ENCODE peak calls at places on chromosomes 5 and 9, in seven cellular contexts. Q is HCT116, R is GM23338, F is H1, U is HepG2, V is GM12878, H is K562. T is an unnamed sample.

GRCh38 chr5:134245101-134245604 is 19.3 kb upstream of the PPP2CA start:
- DNase-seq in Q (no peak), R (peak), F (no peak), U (peak), V (no peak), H (peak), T (no peak)

GRCh38 chr9:131282688-131283422 is 6.5 kb upstream of the FAM78A start:
- DNase-seq in Q (no peak), R (peak), F (no peak), U (no peak), V (no peak), H (peak), T (no peak)

GRCh38 chr5:34957299-34957698 is 27.9 kb downstream of the DNAJC21 start:
- DNase-seq in Q (no peak), R (peak), F (no peak), U (no peak), V (no peak), H (no peak), T (no peak)

GRCh38 chr9:33995449-33995848 is 53.2 kb downstream of the UBAP2 start:
- DNase-seq in Q (no peak), R (no peak), F (no peak), U (no peak), V (no peak), H (no peak), T (no peak)

GRCh38 chr5:157057459-157058370 is 1.2 kb downstream of the HAVCR1 start:
- DNase-seq in Q (no peak), R (no peak), F (no peak), U (no peak), V (no peak), H (no peak), T (no peak)

GRCh38 chr9:89637787-89638186 is 33.0 kb downstream of the GADD45G start:
- DNase-seq in Q (no peak), R (no peak), F (no peak), U (no peak), V (no peak), H (no peak), T (no peak)

GRCh38 chr9:35700031-35700430 is 10.3 kb upstream of the TPM2 start:
- DNase-seq in Q (no peak), R (peak), F (no peak), U (no peak), V (no peak), H (no peak), T (no peak)

GRCh38 chr9:132637351-132637750 is 32.4 kb downstream of the DDX31 start:
- DNase-seq in Q (no peak), R (no peak), F (no peak), U (no peak), V (no peak), H (no peak), T (no peak)

GRCh38 chr9:69829484-69829883 is 8.9 kb downstream of the CFAP95 start:
- DNase-seq in Q (no peak), R (no peak), F (no peak), U (no peak), V (no peak), H (no peak), T (no peak)

GRCh38 chr5:75894482-75894881 is 177.2 kb upstream of the POC5 start:
- DNase-seq in Q (no peak), R (no peak), F (no peak), U (peak), V (no peak), H (no peak), T (no peak)

GRCh38 chr9:23648651-23649050 is 177.4 kb downstream of the ELAVL2 start:
- DNase-seq in Q (no peak), R (no peak), F (no peak), U (no peak), V (no peak), H (no peak), T (no peak)

GRCh38 chr5:137410234-137411010 is 88.7 kb downstream of the SPOCK1 start:
- DNase-seq in Q (no peak), R (no peak), F (no peak), U (no peak), V (no peak), H (no peak), T (no peak)

GRCh38 chr5:84255318-84255717 is 129.4 kb downstream of the EDIL3 start:
- DNase-seq in Q (peak), R (peak), F (no peak), U (peak), V (no peak), H (no peak), T (no peak)

GRCh38 chr5:177538876-177539275 is 15.5 kb downstream of the FAM193B start:
- DNase-seq in Q (no peak), R (no peak), F (no peak), U (no peak), V (no peak), H (no peak), T (no peak)

GRCh38 chr9:91817493-91818225 is 132.4 kb downstream of the ROR2 start:
- DNase-seq in Q (no peak), R (peak), F (no peak), U (no peak), V (no peak), H (no peak), T (no peak)

GRCh38 chr9:107620801-107621200 is 131.2 kb upstream of the KLF4 start:
- DNase-seq in Q (no peak), R (no peak), F (no peak), U (no peak), V (no peak), H (no peak), T (no peak)

GRCh38 chr9:127520941-127521918 is 69.9 kb downstream of the LRSAM1 start:
- DNase-seq in Q (no peak), R (peak), F (no peak), U (no peak), V (no peak), H (no peak), T (no peak)

GRCh38 chr5:40842351-40842750 is 1.2 kb downstream of the CARD6 start:
- DNase-seq in Q (no peak), R (no peak), F (no peak), U (no peak), V (no peak), H (no peak), T (no peak)

GRCh38 chr9:134313470-134313869 is 12.8 kb upstream of the RXRA start:
- DNase-seq in Q (no peak), R (no peak), F (no peak), U (no peak), V (no peak), H (no peak), T (no peak)

GRCh38 chr9:71121275-71122168 is at the start of gene TRPM3:
- DNase-seq in Q (no peak), R (peak), F (peak), U (no peak), V (no peak), H (no peak), T (no peak)

GRCh38 chr9:127201731-127202130 is 62.8 kb upstream of the GARNL3 start:
- DNase-seq in Q (no peak), R (no peak), F (no peak), U (no peak), V (no peak), H (no peak), T (no peak)

GRCh38 chr5:179160584-179160983 is 100.4 kb downstream of the ZNF354C start:
- DNase-seq in Q (no peak), R (no peak), F (no peak), U (no peak), V (no peak), H (no peak), T (no peak)

GRCh38 chr5:8770431-8770830 is 775.4 kb downstream of the SEMA5A start:
- DNase-seq in Q (no peak), R (no peak), F (no peak), U (no peak), V (no peak), H (no peak), T (no peak)

GRCh38 chr5:14299666-14300065 is 156.5 kb downstream of the TRIO start:
- DNase-seq in Q (no peak), R (no peak), F (no peak), U (no peak), V (no peak), H (no peak), T (no peak)

GRCh38 chr5:180590543-180591248 is 603 bp downstream of the SCGB3A1 start:
- DNase-seq in Q (no peak), R (peak), F (no peak), U (no peak), V (no peak), H (no peak), T (no peak)

GRCh38 chr9:4603830-4604229 is 58.3 kb upstream of the PLPP6 start:
- DNase-seq in Q (no peak), R (no peak), F (no peak), U (no peak), V (no peak), H (peak), T (no peak)

GRCh38 chr5:95918421-95919006 is 43.1 kb downstream of the ELL2 start:
- DNase-seq in Q (no peak), R (no peak), F (no peak), U (no peak), V (no peak), H (peak), T (no peak)

GRCh38 chr5:56490971-56491468 is 257.9 kb upstream of the ANKRD55 start:
- DNase-seq in Q (peak), R (no peak), F (no peak), U (no peak), V (no peak), H (peak), T (no peak)

GRCh38 chr9:113599647-113600476 is 136.3 kb downstream of the RGS3 start:
- DNase-seq in Q (no peak), R (peak), F (no peak), U (no peak), V (no peak), H (no peak), T (no peak)

DNA sequence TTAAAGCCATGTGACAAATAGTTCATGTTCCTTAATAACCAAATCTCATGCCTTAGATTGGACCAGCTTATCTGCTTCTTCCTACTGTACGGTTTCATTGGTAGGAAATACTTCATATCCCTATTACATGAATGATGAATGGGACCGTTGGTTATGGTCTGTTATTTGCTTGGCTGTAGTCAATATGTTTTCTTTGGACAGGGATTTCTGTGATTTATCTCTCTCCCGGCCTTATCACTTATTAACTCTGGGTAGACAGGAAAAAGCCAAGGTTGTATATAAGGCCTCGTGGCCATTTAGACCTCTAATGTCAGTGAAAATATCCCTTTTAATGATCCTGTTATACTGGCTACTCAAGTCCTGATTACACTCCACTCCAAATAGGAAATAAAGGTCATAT is 330.6 kb downstream of the EBF1 start:
- DNase-seq in Q (no peak), R (no peak), F (no peak), U (no peak), V (no peak), H (no peak), T (no peak)
- H3K27ac ChIP-seq in Q (no peak), R (no peak), F (no peak), U (no peak), V (no peak), H (no peak), T (no peak)

DNA sequence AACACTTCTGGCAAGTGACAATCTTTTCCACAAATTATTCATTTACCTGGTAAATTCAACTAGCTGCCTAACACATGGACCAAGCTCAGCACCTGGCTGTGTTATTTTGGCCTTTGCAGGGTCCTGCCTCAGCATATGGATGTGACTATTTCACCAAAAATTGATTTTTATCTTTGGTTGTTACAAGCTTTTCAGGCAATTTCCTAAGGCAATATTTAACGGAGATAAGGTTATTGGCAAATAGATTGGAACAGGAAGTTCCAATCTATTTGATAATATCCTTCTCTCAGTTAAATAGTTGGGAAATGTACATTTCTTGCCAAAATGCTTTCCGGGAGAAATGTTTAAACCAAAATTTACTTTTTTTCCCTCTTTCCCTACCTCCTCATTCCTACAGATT is 415.2 kb upstream of the SMARCA2 start:
- DNase-seq in Q (no peak), R (no peak), F (no peak), U (no peak), V (no peak), H (no peak), T (no peak)
- TF ChIP-seq EZH2 in Q (no peak), R (no peak), F (no peak), U (no peak), V (no peak), H (no peak), T (no peak)

GRCh38 chr5:123472150-123472549 is 39.8 kb upstream of the CSNK1G3 start:
- DNase-seq in Q (no peak), R (no peak), F (no peak), U (no peak), V (no peak), H (peak), T (no peak)
- TF ChIP-seq POLR2AphosphoS5 in Q (no peak), R (no peak), F (no peak), U (no peak), V (no peak), H (no peak), T (no peak)

DNA sequence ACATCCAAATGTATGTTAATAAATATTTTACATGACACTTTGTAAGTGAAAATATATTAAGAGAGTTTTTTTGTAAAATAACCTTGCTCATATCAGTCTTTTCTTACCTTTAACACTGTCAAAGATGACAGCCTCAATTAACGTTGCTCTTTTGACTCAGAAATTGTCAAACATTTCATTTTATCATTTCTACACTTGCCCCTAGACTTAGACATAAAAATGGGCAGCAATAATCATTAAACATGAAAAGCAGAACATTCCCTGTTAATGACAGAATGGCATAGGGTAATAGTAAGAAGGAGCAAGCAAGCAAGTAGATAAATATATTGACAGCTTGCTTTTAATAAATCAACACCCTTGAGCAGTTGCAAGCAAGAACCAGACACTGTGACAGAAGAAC is 795.9 kb upstream of the CHD1 start:
- DNase-seq in Q (no peak), R (no peak), F (no peak), U (no peak), V (no peak), H (no peak), T (no peak)
- H3K27ac ChIP-seq in Q (no peak), R (no peak), F (no peak), U (no peak), V (no peak), H (no peak), T (no peak)